ENCODE peak calls at places on chromosome 3, in eight cellular contexts. One of them, this sample, is unnamed.

GRCh38 chr3:126527455-126528211 is 3.7 kb downstream of the CHST13 start:
- DNase-seq in putamen: no peak
- DNase-seq in Right ventricle myocardium superior: peak; percentile 37
- DNase-seq in cardiac fibroblast: no peak
- DNase-seq in fibroblast of gingiva: no peak
- DNase-seq in stimulated activated naive CD8-positive, alpha-beta T cell treated with anti-CD3 and anti-CD28 coated beads, Interleukin-15, amount 100 ng/mL, for 72 hours: no peak
- DNase-seq in D341Med: no peak
- DNase-seq in activated CD8-positive, alpha-beta T cell treated with anti-CD3 and anti-CD28 coated beads for 36 hours: no peak
- DNase-seq in this sample: no peak

GRCh38 chr3:17431004-17431403 is 311.4 kb downstream of the TBC1D5 start:
- DNase-seq in stimulated activated naive CD8-positive, alpha-beta T cell treated with anti-CD3 and anti-CD28 coated beads, Interleukin-15, amount 100 ng/mL, for 72 hours: no peak
- DNase-seq in cardiac fibroblast: peak; percentile 71
- DNase-seq in D341Med: peak; percentile 30
- DNase-seq in activated CD8-positive, alpha-beta T cell treated with anti-CD3 and anti-CD28 coated beads for 36 hours: no peak
- DNase-seq in Right ventricle myocardium superior: no peak
- DNase-seq in fibroblast of gingiva: peak; percentile 40
- DNase-seq in putamen: peak; percentile 23
- DNase-seq in this sample: peak; percentile 39

GRCh38 chr3:86990171-86990733 is 697 bp downstream of the VGLL3 start:
- DNase-seq in fibroblast of gingiva: no peak
- DNase-seq in putamen: no peak
- DNase-seq in D341Med: no peak
- DNase-seq in stimulated activated naive CD8-positive, alpha-beta T cell treated with anti-CD3 and anti-CD28 coated beads, Interleukin-15, amount 100 ng/mL, for 72 hours: no peak
- DNase-seq in activated CD8-positive, alpha-beta T cell treated with anti-CD3 and anti-CD28 coated beads for 36 hours: peak; percentile 3
- DNase-seq in cardiac fibroblast: peak; percentile 47
- DNase-seq in Right ventricle myocardium superior: peak; percentile 35
- DNase-seq in this sample: no peak

GRCh38 chr3:182735672-182736071 is 57.6 kb upstream of the ATP11B start:
- DNase-seq in activated CD8-positive, alpha-beta T cell treated with anti-CD3 and anti-CD28 coated beads for 36 hours: no peak
- DNase-seq in Right ventricle myocardium superior: no peak
- DNase-seq in D341Med: no peak
- DNase-seq in cardiac fibroblast: no peak
- DNase-seq in stimulated activated naive CD8-positive, alpha-beta T cell treated with anti-CD3 and anti-CD28 coated beads, Interleukin-15, amount 100 ng/mL, for 72 hours: no peak
- DNase-seq in fibroblast of gingiva: peak; percentile 47
- DNase-seq in putamen: no peak
- DNase-seq in this sample: no peak

GRCh38 chr3:29759021-29759359 is 478.1 kb downstream of the RBMS3 start:
- DNase-seq in fibroblast of gingiva: no peak
- DNase-seq in putamen: peak; percentile 26
- DNase-seq in Right ventricle myocardium superior: no peak
- DNase-seq in D341Med: no peak
- DNase-seq in activated CD8-positive, alpha-beta T cell treated with anti-CD3 and anti-CD28 coated beads for 36 hours: no peak
- DNase-seq in cardiac fibroblast: peak; percentile 94
- DNase-seq in stimulated activated naive CD8-positive, alpha-beta T cell treated with anti-CD3 and anti-CD28 coated beads, Interleukin-15, amount 100 ng/mL, for 72 hours: no peak
- DNase-seq in this sample: no peak

GRCh38 chr3:164940737-164941136 is 137.6 kb downstream of the SI start:
- DNase-seq in fibroblast of gingiva: no peak
- DNase-seq in D341Med: no peak
- DNase-seq in stimulated activated naive CD8-positive, alpha-beta T cell treated with anti-CD3 and anti-CD28 coated beads, Interleukin-15, amount 100 ng/mL, for 72 hours: no peak
- DNase-seq in activated CD8-positive, alpha-beta T cell treated with anti-CD3 and anti-CD28 coated beads for 36 hours: no peak
- DNase-seq in cardiac fibroblast: no peak
- DNase-seq in putamen: no peak
- DNase-seq in Right ventricle myocardium superior: no peak
- DNase-seq in this sample: no peak

GRCh38 chr3:146594843-146595482 is 10.2 kb downstream of the PLSCR5 start:
- DNase-seq in cardiac fibroblast: peak; percentile 55
- DNase-seq in activated CD8-positive, alpha-beta T cell treated with anti-CD3 and anti-CD28 coated beads for 36 hours: no peak
- DNase-seq in fibroblast of gingiva: no peak
- DNase-seq in Right ventricle myocardium superior: no peak
- DNase-seq in stimulated activated naive CD8-positive, alpha-beta T cell treated with anti-CD3 and anti-CD28 coated beads, Interleukin-15, amount 100 ng/mL, for 72 hours: no peak
- DNase-seq in putamen: no peak
- DNase-seq in D341Med: no peak
- DNase-seq in this sample: no peak

GRCh38 chr3:175386630-175387029 is 527.5 kb downstream of the NAALADL2 start:
- DNase-seq in activated CD8-positive, alpha-beta T cell treated with anti-CD3 and anti-CD28 coated beads for 36 hours: no peak
- DNase-seq in stimulated activated naive CD8-positive, alpha-beta T cell treated with anti-CD3 and anti-CD28 coated beads, Interleukin-15, amount 100 ng/mL, for 72 hours: no peak
- DNase-seq in D341Med: no peak
- DNase-seq in Right ventricle myocardium superior: no peak
- DNase-seq in fibroblast of gingiva: no peak
- DNase-seq in cardiac fibroblast: peak; percentile 95
- DNase-seq in putamen: no peak
- DNase-seq in this sample: no peak

GRCh38 chr3:132445812-132446211 is 28.5 kb downstream of the DNAJC13 start:
- DNase-seq in stimulated activated naive CD8-positive, alpha-beta T cell treated with anti-CD3 and anti-CD28 coated beads, Interleukin-15, amount 100 ng/mL, for 72 hours: no peak
- DNase-seq in cardiac fibroblast: peak; percentile 61
- DNase-seq in activated CD8-positive, alpha-beta T cell treated with anti-CD3 and anti-CD28 coated beads for 36 hours: no peak
- DNase-seq in putamen: peak; percentile 7
- DNase-seq in fibroblast of gingiva: peak; percentile 92
- DNase-seq in D341Med: no peak
- DNase-seq in Right ventricle myocardium superior: no peak
- DNase-seq in this sample: peak; percentile 25

GRCh38 chr3:173739716-173740115 is 342.2 kb downstream of the NLGN1 start:
- DNase-seq in activated CD8-positive, alpha-beta T cell treated with anti-CD3 and anti-CD28 coated beads for 36 hours: no peak
- DNase-seq in putamen: no peak
- DNase-seq in stimulated activated naive CD8-positive, alpha-beta T cell treated with anti-CD3 and anti-CD28 coated beads, Interleukin-15, amount 100 ng/mL, for 72 hours: no peak
- DNase-seq in fibroblast of gingiva: no peak
- DNase-seq in cardiac fibroblast: peak; percentile 42
- DNase-seq in D341Med: no peak
- DNase-seq in Right ventricle myocardium superior: no peak
- DNase-seq in this sample: no peak

GRCh38 chr3:43298292-43298691 is 12.0 kb downstream of the SNRK start:
- DNase-seq in stimulated activated naive CD8-positive, alpha-beta T cell treated with anti-CD3 and anti-CD28 coated beads, Interleukin-15, amount 100 ng/mL, for 72 hours: no peak
- DNase-seq in Right ventricle myocardium superior: no peak
- DNase-seq in activated CD8-positive, alpha-beta T cell treated with anti-CD3 and anti-CD28 coated beads for 36 hours: no peak
- DNase-seq in D341Med: no peak
- DNase-seq in fibroblast of gingiva: no peak
- DNase-seq in putamen: no peak
- DNase-seq in cardiac fibroblast: no peak
- DNase-seq in this sample: no peak

GRCh38 chr3:40043444-40043755 is 234.0 kb downstream of the MYRIP start:
- DNase-seq in activated CD8-positive, alpha-beta T cell treated with anti-CD3 and anti-CD28 coated beads for 36 hours: no peak
- DNase-seq in Right ventricle myocardium superior: no peak
- DNase-seq in D341Med: no peak
- DNase-seq in putamen: no peak
- DNase-seq in fibroblast of gingiva: peak; percentile 69
- DNase-seq in cardiac fibroblast: peak; percentile 70
- DNase-seq in stimulated activated naive CD8-positive, alpha-beta T cell treated with anti-CD3 and anti-CD28 coated beads, Interleukin-15, amount 100 ng/mL, for 72 hours: no peak
- DNase-seq in this sample: no peak

GRCh38 chr3:46861293-46861995 is 1.8 kb downstream of the MYL3 start:
- DNase-seq in cardiac fibroblast: no peak
- DNase-seq in Right ventricle myocardium superior: peak; percentile 74
- DNase-seq in putamen: no peak
- DNase-seq in activated CD8-positive, alpha-beta T cell treated with anti-CD3 and anti-CD28 coated beads for 36 hours: peak; percentile 1
- DNase-seq in stimulated activated naive CD8-positive, alpha-beta T cell treated with anti-CD3 and anti-CD28 coated beads, Interleukin-15, amount 100 ng/mL, for 72 hours: no peak
- DNase-seq in fibroblast of gingiva: no peak
- DNase-seq in D341Med: no peak
- DNase-seq in this sample: no peak

GRCh38 chr3:139509631-139510030 is 29.9 kb downstream of the RBP1 start:
- DNase-seq in fibroblast of gingiva: no peak
- DNase-seq in Right ventricle myocardium superior: no peak
- DNase-seq in stimulated activated naive CD8-positive, alpha-beta T cell treated with anti-CD3 and anti-CD28 coated beads, Interleukin-15, amount 100 ng/mL, for 72 hours: no peak
- DNase-seq in activated CD8-positive, alpha-beta T cell treated with anti-CD3 and anti-CD28 coated beads for 36 hours: no peak
- DNase-seq in putamen: no peak
- DNase-seq in cardiac fibroblast: no peak
- DNase-seq in D341Med: no peak
- DNase-seq in this sample: no peak

GRCh38 chr3:107951111-107951510 is 139.7 kb downstream of the CD47 start:
- DNase-seq in fibroblast of gingiva: peak; percentile 7
- DNase-seq in activated CD8-positive, alpha-beta T cell treated with anti-CD3 and anti-CD28 coated beads for 36 hours: no peak
- DNase-seq in stimulated activated naive CD8-positive, alpha-beta T cell treated with anti-CD3 and anti-CD28 coated beads, Interleukin-15, amount 100 ng/mL, for 72 hours: no peak
- DNase-seq in cardiac fibroblast: peak; percentile 82
- DNase-seq in putamen: no peak
- DNase-seq in D341Med: no peak
- DNase-seq in Right ventricle myocardium superior: no peak
- DNase-seq in this sample: no peak

GRCh38 chr3:37210230-37210629 is 35.8 kb upstream of the LRRFIP2 start:
- DNase-seq in putamen: no peak
- DNase-seq in D341Med: no peak
- DNase-seq in fibroblast of gingiva: peak; percentile 42
- DNase-seq in Right ventricle myocardium superior: no peak
- DNase-seq in stimulated activated naive CD8-positive, alpha-beta T cell treated with anti-CD3 and anti-CD28 coated beads, Interleukin-15, amount 100 ng/mL, for 72 hours: no peak
- DNase-seq in activated CD8-positive, alpha-beta T cell treated with anti-CD3 and anti-CD28 coated beads for 36 hours: no peak
- DNase-seq in cardiac fibroblast: no peak
- DNase-seq in this sample: peak; percentile 57

GRCh38 chr3:194140520-194141414 is 4.8 kb downstream of the HES1 start:
- DNase-seq in activated CD8-positive, alpha-beta T cell treated with anti-CD3 and anti-CD28 coated beads for 36 hours: peak; percentile 57
- DNase-seq in fibroblast of gingiva: no peak
- DNase-seq in cardiac fibroblast: peak; percentile 66
- DNase-seq in Right ventricle myocardium superior: peak; percentile 76
- DNase-seq in stimulated activated naive CD8-positive, alpha-beta T cell treated with anti-CD3 and anti-CD28 coated beads, Interleukin-15, amount 100 ng/mL, for 72 hours: peak; percentile 27
- DNase-seq in D341Med: peak; percentile 43
- DNase-seq in putamen: no peak
- DNase-seq in this sample: no peak

GRCh38 chr3:187264946-187265345 is 26.6 kb downstream of the MASP1 start:
- DNase-seq in stimulated activated naive CD8-positive, alpha-beta T cell treated with anti-CD3 and anti-CD28 coated beads, Interleukin-15, amount 100 ng/mL, for 72 hours: no peak
- DNase-seq in cardiac fibroblast: peak; percentile 65
- DNase-seq in fibroblast of gingiva: peak; percentile 7
- DNase-seq in putamen: no peak
- DNase-seq in activated CD8-positive, alpha-beta T cell treated with anti-CD3 and anti-CD28 coated beads for 36 hours: no peak
- DNase-seq in D341Med: no peak
- DNase-seq in Right ventricle myocardium superior: no peak
- DNase-seq in this sample: no peak

GRCh38 chr3:172321035-172321434 is 127.2 kb downstream of the GHSR start:
- DNase-seq in Right ventricle myocardium superior: no peak
- DNase-seq in D341Med: no peak
- DNase-seq in fibroblast of gingiva: peak; percentile 49
- DNase-seq in putamen: no peak
- DNase-seq in cardiac fibroblast: peak; percentile 91
- DNase-seq in activated CD8-positive, alpha-beta T cell treated with anti-CD3 and anti-CD28 coated beads for 36 hours: no peak
- DNase-seq in stimulated activated naive CD8-positive, alpha-beta T cell treated with anti-CD3 and anti-CD28 coated beads, Interleukin-15, amount 100 ng/mL, for 72 hours: no peak
- DNase-seq in this sample: no peak

GRCh38 chr3:98068824-98069223 is 18.1 kb upstream of the OR5AC2 start:
- DNase-seq in cardiac fibroblast: no peak
- DNase-seq in putamen: no peak
- DNase-seq in stimulated activated naive CD8-positive, alpha-beta T cell treated with anti-CD3 and anti-CD28 coated beads, Interleukin-15, amount 100 ng/mL, for 72 hours: no peak
- DNase-seq in D341Med: no peak
- DNase-seq in activated CD8-positive, alpha-beta T cell treated with anti-CD3 and anti-CD28 coated beads for 36 hours: no peak
- DNase-seq in Right ventricle myocardium superior: no peak
- DNase-seq in fibroblast of gingiva: no peak
- DNase-seq in this sample: no peak